ENCODE peak calls at places on chromosomes 16 and 17, in seven cellular contexts. C is heart left ventricle, V is IMR-90, T is sigmoid colon, N is body of pancreas, I is thyroid gland, U is suprapubic skin. K is an unnamed sample.
A peak's percentile ranks its signal among the peaks of the same experiment; 100 is the strongest.

GRCh38 chr16:22789281-22789945 is 24.5 kb upstream of the HS3ST2 start:
- DNase-seq in T (no peak), C (no peak), N (no peak), I (no peak), V (no peak), U (no peak), K (no peak)

GRCh38 chr16:57801856-57802634 is at the start of gene KIFC3:
- DNase-seq in U (peak; percentile 90), N (peak; percentile 86), C (peak; percentile 91), V (peak; percentile 72), I (peak; percentile 81), T (peak; percentile 92), K (peak; percentile 90)

GRCh38 chr16:2779151-2779920 is 2.3 kb upstream of the ELOB start:
- DNase-seq in V (no peak), N (peak; percentile 4), U (peak; percentile 63), T (peak; percentile 63), C (no peak), I (no peak), K (no peak)

GRCh38 chr17:13337864-13338371 is 263.8 kb downstream of the HS3ST3A1 start:
- DNase-seq in T (no peak), U (no peak), V (peak; percentile 78), C (no peak), N (peak; percentile 16), I (peak; percentile 23), K (peak; percentile 59)

GRCh38 chr17:37191219-37191618 is 184.6 kb upstream of the C17orf78 start:
- DNase-seq in N (no peak), C (no peak), T (no peak), I (no peak), V (peak; percentile 75), U (no peak), K (no peak)

GRCh38 chr16:1093284-1094123 is 2.5 kb downstream of the C1QTNF8 start:
- DNase-seq in T (no peak), C (no peak), U (no peak), I (no peak), N (no peak), V (no peak), K (peak; percentile 36)

GRCh38 chr17:66304304-66305174 is 2.1 kb downstream of the PRKCA start:
- DNase-seq in T (no peak), V (no peak), C (no peak), I (no peak), N (no peak), U (no peak), K (no peak)

GRCh38 chr17:78129385-78130079 is 977 bp upstream of the TMC6 start:
- DNase-seq in C (peak; percentile 22), V (no peak), T (no peak), I (no peak), N (no peak), U (peak; percentile 63), K (no peak)

GRCh38 chr16:81238296-81239011 is at the start of gene BCO1:
- DNase-seq in I (peak; percentile 8), T (no peak), V (peak; percentile 66), U (no peak), C (no peak), N (peak; percentile 66), K (peak; percentile 34)

DNA sequence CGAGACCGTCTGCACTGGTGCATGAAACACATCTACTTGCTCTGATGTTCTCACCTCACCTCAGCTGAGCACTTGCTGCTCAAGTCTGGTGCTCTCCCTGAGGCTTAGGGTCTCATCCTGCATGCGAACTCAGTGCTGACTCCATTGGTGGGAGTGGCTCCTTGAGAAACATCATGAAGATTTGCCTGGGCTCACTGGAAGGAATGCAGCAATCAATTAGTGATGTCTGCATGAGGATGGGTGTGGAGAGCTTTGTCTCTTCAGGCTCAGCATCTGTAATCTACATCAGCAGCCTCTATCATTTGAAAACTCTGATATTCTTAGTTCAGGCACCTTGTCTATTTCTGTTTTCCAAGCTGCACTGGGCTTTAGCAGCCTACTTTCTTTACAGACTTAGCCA is 204.4 kb downstream of the IRF8 start:
- DNase-seq in V (no peak), N (no peak), T (no peak), I (no peak), C (no peak), U (peak; percentile 19), K (no peak)
- H3K27ac ChIP-seq in V (no peak overlapping the region), N (no peak overlapping the region), T (no peak overlapping the region), I (no peak overlapping the region), C (no peak overlapping the region), U (no peak overlapping the region), K (no peak overlapping the region)

DNA sequence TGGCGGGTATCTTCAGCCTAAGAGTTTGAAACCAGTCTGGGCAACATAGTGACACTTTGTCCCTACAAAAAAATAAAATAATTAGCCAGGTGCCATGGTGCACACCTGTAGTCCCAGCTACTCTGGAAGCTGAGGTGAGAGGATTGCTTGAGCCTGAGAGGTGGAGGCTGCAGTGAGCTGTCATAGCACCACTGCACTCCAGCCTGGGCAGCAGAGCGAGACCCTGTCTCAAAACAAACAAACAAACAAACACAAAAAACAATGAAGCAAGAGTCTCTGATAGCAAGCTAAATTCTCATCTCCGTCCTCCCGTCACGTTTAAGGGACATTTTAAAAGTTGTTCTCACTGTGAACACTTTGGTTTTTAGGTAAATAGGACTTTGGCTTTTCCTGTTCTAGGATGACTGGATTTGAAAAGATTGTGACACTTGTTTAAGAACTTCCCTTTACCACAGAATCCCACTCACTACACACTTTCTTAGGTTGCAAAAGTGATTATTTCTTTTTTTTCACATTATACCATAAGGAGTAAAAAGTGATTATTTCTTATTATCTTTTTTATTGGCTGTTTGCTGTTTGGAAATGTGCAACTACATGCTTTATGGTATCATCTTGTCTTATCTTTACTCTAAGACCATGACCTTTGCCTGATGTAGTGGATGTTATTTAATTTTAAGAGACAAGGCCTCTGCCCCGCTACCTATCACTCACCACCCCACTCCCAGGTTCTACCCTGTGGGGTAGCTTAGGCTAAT is 4.4 kb upstream of the ERN1 start:
- DNase-seq in N (no peak), V (no peak), T (no peak), I (no peak), U (no peak), C (no peak), K (no peak)
- H3K4me1 ChIP-seq in N (peaks cover 6% of the 10 kb centered on the region), V (peaks cover 5% of the 10 kb centered on the region), T (peaks cover 6% of the 10 kb centered on the region), I (peaks cover 5% of the 10 kb centered on the region), U (peaks cover 17% of the 10 kb centered on the region), C (peaks cover 6% of the 10 kb centered on the region), K (peaks cover 6% of the 10 kb centered on the region)

GRCh38 chr16:46689492-46690280 is at the start of gene ORC6:
- DNase-seq in C (peak; percentile 98), I (peak; percentile 99), V (peak; percentile 95), N (peak; percentile 98), U (peak; percentile 99), T (peak; percentile 99), K (peak; percentile 100)
- TF ChIP-seq POLR2A in C (no peak), I (no peak), V (peak; percentile 74), N (no peak), U (no peak), T (no peak), K (no peak)

GRCh38 chr17:75518201-75518600 is 1.9 kb downstream of the TSEN54 start:
- DNase-seq in C (no peak), T (no peak), V (no peak), N (no peak), U (no peak), I (no peak), K (no peak)
- H3K27ac ChIP-seq in C (no peak overlapping the region), T (no peak overlapping the region), V (no peak overlapping the region), N (no peak overlapping the region), U (no peak overlapping the region), I (no peak overlapping the region), K (no peak overlapping the region)

DNA sequence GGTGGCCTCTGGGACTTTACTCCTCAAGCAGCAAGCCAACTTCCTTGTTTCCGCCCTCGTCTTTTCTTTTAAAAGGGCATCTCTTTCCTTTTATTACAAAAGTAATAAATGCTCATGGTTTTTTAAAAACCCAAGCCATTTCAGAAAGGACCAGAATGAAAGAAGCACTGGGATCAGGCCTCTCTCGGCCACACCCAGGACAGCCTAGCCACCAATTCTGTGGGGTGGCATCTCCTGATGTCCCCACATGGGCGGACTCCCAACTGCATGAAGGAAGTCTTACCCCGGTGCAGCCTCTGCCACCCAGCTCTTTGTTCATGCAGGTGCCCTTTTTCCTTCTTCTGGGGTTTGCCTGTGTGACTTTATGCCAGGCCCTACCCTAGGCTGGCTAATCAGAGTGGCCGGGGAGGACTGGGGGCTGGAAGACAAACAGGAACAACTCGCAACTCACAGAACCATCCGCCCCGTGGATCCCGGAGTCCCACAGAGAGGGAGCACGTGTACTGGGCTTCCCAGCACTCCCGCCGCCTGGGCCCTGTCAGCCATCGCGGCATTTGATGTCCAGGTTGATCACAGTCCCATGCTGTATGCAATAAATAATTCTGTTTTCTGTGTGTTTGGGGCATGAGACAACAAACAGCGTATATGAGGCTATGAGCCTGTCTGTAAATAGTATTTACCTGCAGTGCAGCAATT is 2.6 kb upstream of the RASD1 start:
- DNase-seq in U (no peak), N (peak; percentile 3), C (peak; percentile 12), I (no peak), V (no peak), T (peak; percentile 60), K (no peak)
- H3K4me1 ChIP-seq in U (peaks cover 29% of the 10 kb centered on the region), N (peaks cover 27% of the 10 kb centered on the region), C (peaks cover 5% of the 10 kb centered on the region), I (peaks cover 8% of the 10 kb centered on the region), V (peaks cover 7% of the 10 kb centered on the region), T (peaks cover 23% of the 10 kb centered on the region), K (peaks cover 6% of the 10 kb centered on the region)

K was measured in testis.